ENCODE peak calls at places on chromosomes 13 and 19, in five cellular contexts. R is central memory CD4-positive, alpha-beta T cell; Q is ELF-1; K is NCI-H1092 treated with DMSO at 0.1 percent for 48 hours; J is hepatic stellate cell. V is an unnamed sample.

GRCh38 chr19:15263361-15263985 is 31.2 kb upstream of the EPHX3 start:
- DNase-seq in R (no peak), Q (no peak), K (no peak), J (no peak), V (no peak)

GRCh38 chr13:73365681-73366080 is 306.9 kb downstream of the KLF5 start:
- DNase-seq in R (no peak), Q (no peak), K (no peak), J (no peak), V (no peak)

GRCh38 chr13:95874286-95874685 is 178.9 kb downstream of the UGGT2 start:
- DNase-seq in R (no peak), Q (no peak), K (no peak), J (no peak), V (no peak)

GRCh38 chr19:17902701-17903100 is 30.1 kb upstream of the CCDC124 start:
- DNase-seq in R (no peak), Q (no peak), K (no peak), J (no peak), V (no peak)

GRCh38 chr13:85108356-85108755 is 690.9 kb downstream of the SLITRK6 start:
- DNase-seq in R (no peak), Q (no peak), K (no peak), J (no peak), V (peak; percentile 46)

GRCh38 chr13:100734194-100734720 is 59.7 kb upstream of the TMTC4 start:
- DNase-seq in R (no peak), Q (no peak), K (no peak), J (no peak), V (no peak)

GRCh38 chr13:30872195-30872594 is 33.9 kb upstream of the MEDAG start:
- DNase-seq in R (no peak), Q (no peak), K (no peak), J (no peak), V (no peak)

GRCh38 chr19:12837225-12837624 is 1.1 kb upstream of the MAST1 start:
- DNase-seq in R (no peak), Q (no peak), K (no peak), J (no peak), V (no peak)